ENCODE peak calls at places on chromosome 5, in six cellular contexts. One of them, this sample, is unnamed.

GRCh38 chr5:860506-861150 is 9.8 kb upstream of the ZDHHC11 start:
- DNase-seq in foreskin fibroblast: no peak
- DNase-seq in Peyer's patch: no peak
- DNase-seq in Panc1: no peak
- DNase-seq in cardiac fibroblast: no peak
- DNase-seq in breast epithelium: no peak
- DNase-seq in this sample: no peak

GRCh38 chr5:79756102-79756501 is 66.5 kb downstream of the CMYA5 start:
- DNase-seq in breast epithelium: no peak
- DNase-seq in Peyer's patch: no peak
- DNase-seq in Panc1: no peak
- DNase-seq in foreskin fibroblast: no peak
- DNase-seq in cardiac fibroblast: no peak
- DNase-seq in this sample: no peak

GRCh38 chr5:76074487-76074886 is 8.7 kb upstream of the SV2C start:
- DNase-seq in Panc1: peak
- DNase-seq in foreskin fibroblast: no peak
- DNase-seq in breast epithelium: no peak
- DNase-seq in cardiac fibroblast: no peak
- DNase-seq in Peyer's patch: no peak
- DNase-seq in this sample: no peak

GRCh38 chr5:105953616-105954015 is 1717.1 kb downstream of the EFNA5 start:
- DNase-seq in cardiac fibroblast: no peak
- DNase-seq in Panc1: no peak
- DNase-seq in Peyer's patch: no peak
- DNase-seq in foreskin fibroblast: no peak
- DNase-seq in breast epithelium: no peak
- DNase-seq in this sample: no peak

GRCh38 chr5:1718669-1719068 is 81.0 kb downstream of the MRPL36 start:
- DNase-seq in cardiac fibroblast: peak
- DNase-seq in breast epithelium: no peak
- DNase-seq in Panc1: no peak
- DNase-seq in Peyer's patch: no peak
- DNase-seq in foreskin fibroblast: no peak
- DNase-seq in this sample: no peak

GRCh38 chr5:59173568-59173967 is 590.7 kb downstream of the RAB3C start:
- DNase-seq in Panc1: no peak
- DNase-seq in foreskin fibroblast: peak
- DNase-seq in breast epithelium: no peak
- DNase-seq in Peyer's patch: no peak
- DNase-seq in cardiac fibroblast: peak
- DNase-seq in this sample: no peak

GRCh38 chr5:31854181-31854624 is 215.3 kb downstream of the PDZD2 start:
- DNase-seq in breast epithelium: peak
- DNase-seq in cardiac fibroblast: peak
- DNase-seq in Panc1: no peak
- DNase-seq in foreskin fibroblast: no peak
- DNase-seq in Peyer's patch: no peak
- DNase-seq in this sample: peak

GRCh38 chr5:97088774-97089148 is 53.6 kb downstream of the LIX1 start:
- DNase-seq in cardiac fibroblast: no peak
- DNase-seq in Panc1: no peak
- DNase-seq in breast epithelium: no peak
- DNase-seq in Peyer's patch: no peak
- DNase-seq in foreskin fibroblast: no peak
- DNase-seq in this sample: no peak

GRCh38 chr5:94778299-94778698 is 159.8 kb downstream of the SLF1 start:
- DNase-seq in Panc1: no peak
- DNase-seq in Peyer's patch: no peak
- DNase-seq in foreskin fibroblast: no peak
- DNase-seq in cardiac fibroblast: no peak
- DNase-seq in breast epithelium: no peak
- DNase-seq in this sample: no peak

GRCh38 chr5:78537821-78538220 is 110.8 kb downstream of the LHFPL2 start:
- DNase-seq in cardiac fibroblast: peak
- DNase-seq in Peyer's patch: no peak
- DNase-seq in foreskin fibroblast: peak
- DNase-seq in breast epithelium: no peak
- DNase-seq in Panc1: no peak
- DNase-seq in this sample: no peak

GRCh38 chr5:150155258-150156032 is at the start of gene PDGFRB:
- DNase-seq in Peyer's patch: peak
- DNase-seq in breast epithelium: peak
- DNase-seq in foreskin fibroblast: peak
- DNase-seq in Panc1: no peak
- DNase-seq in cardiac fibroblast: peak
- DNase-seq in this sample: peak

GRCh38 chr5:174829511-174829864 is 105.1 kb downstream of the MSX2 start:
- DNase-seq in Panc1: no peak
- DNase-seq in foreskin fibroblast: no peak
- DNase-seq in Peyer's patch: no peak
- DNase-seq in breast epithelium: no peak
- DNase-seq in cardiac fibroblast: no peak
- DNase-seq in this sample: no peak

GRCh38 chr5:128290152-128290858 is 206.7 kb downstream of the SLC12A2 start:
- DNase-seq in breast epithelium: no peak
- DNase-seq in Panc1: no peak
- DNase-seq in foreskin fibroblast: no peak
- DNase-seq in Peyer's patch: no peak
- DNase-seq in cardiac fibroblast: peak
- DNase-seq in this sample: peak

GRCh38 chr5:157109744-157110143 is 900 bp upstream of the HAVCR2 start:
- DNase-seq in Panc1: no peak
- DNase-seq in breast epithelium: no peak
- DNase-seq in foreskin fibroblast: no peak
- DNase-seq in cardiac fibroblast: no peak
- DNase-seq in Peyer's patch: peak
- DNase-seq in this sample: no peak

GRCh38 chr5:141692919-141693848 is 11.2 kb upstream of the ARAP3 start:
- DNase-seq in Panc1: no peak
- DNase-seq in cardiac fibroblast: no peak
- DNase-seq in Peyer's patch: peak
- DNase-seq in breast epithelium: no peak
- DNase-seq in foreskin fibroblast: no peak
- DNase-seq in this sample: no peak

GRCh38 chr5:133227897-133228296 is 176.1 kb downstream of the HSPA4 start:
- DNase-seq in Peyer's patch: no peak
- DNase-seq in breast epithelium: no peak
- DNase-seq in foreskin fibroblast: no peak
- DNase-seq in cardiac fibroblast: no peak
- DNase-seq in Panc1: no peak
- DNase-seq in this sample: no peak

GRCh38 chr5:78717674-78718073 is 69.1 kb upstream of the LHFPL2 start:
- DNase-seq in Panc1: no peak
- DNase-seq in foreskin fibroblast: no peak
- DNase-seq in Peyer's patch: no peak
- DNase-seq in cardiac fibroblast: no peak
- DNase-seq in breast epithelium: no peak
- DNase-seq in this sample: no peak

GRCh38 chr5:122195784-122196394 is 66.5 kb downstream of the ZNF474 start:
- DNase-seq in foreskin fibroblast: no peak
- DNase-seq in Peyer's patch: no peak
- DNase-seq in cardiac fibroblast: peak
- DNase-seq in breast epithelium: no peak
- DNase-seq in Panc1: peak
- DNase-seq in this sample: peak

GRCh38 chr5:33890633-33891032 is 1.2 kb downstream of the ADAMTS12 start:
- DNase-seq in Panc1: no peak
- DNase-seq in breast epithelium: no peak
- DNase-seq in Peyer's patch: no peak
- DNase-seq in cardiac fibroblast: peak
- DNase-seq in foreskin fibroblast: peak
- DNase-seq in this sample: no peak
- H3K4me3 ChIP-seq in Panc1: no peak
- H3K4me3 ChIP-seq in breast epithelium: peak
- H3K4me3 ChIP-seq in Peyer's patch: peak
- H3K4me3 ChIP-seq in cardiac fibroblast: peak
- H3K4me3 ChIP-seq in foreskin fibroblast: peak
- H3K4me3 ChIP-seq in this sample: peak

GRCh38 chr5:123511648-123512605 is at the start of gene CSNK1G3:
- DNase-seq in breast epithelium: peak
- DNase-seq in Peyer's patch: peak
- DNase-seq in foreskin fibroblast: peak
- DNase-seq in cardiac fibroblast: peak
- DNase-seq in Panc1: peak
- DNase-seq in this sample: peak
- TF ChIP-seq CTCF in breast epithelium: no peak
- TF ChIP-seq CTCF in Peyer's patch: no peak
- TF ChIP-seq CTCF in foreskin fibroblast: no peak
- TF ChIP-seq CTCF in cardiac fibroblast: no peak
- TF ChIP-seq CTCF in Panc1: no peak
- TF ChIP-seq CTCF in this sample: no peak

GRCh38 chr5:14143509-14143842 is 334 bp downstream of the TRIO start:
- DNase-seq in Panc1: no peak
- DNase-seq in breast epithelium: no peak
- DNase-seq in cardiac fibroblast: no peak
- DNase-seq in Peyer's patch: no peak
- DNase-seq in foreskin fibroblast: peak
- DNase-seq in this sample: no peak

GRCh38 chr5:14145356-14146334 is 2.5 kb downstream of the TRIO start:
- DNase-seq in Panc1: no peak
- DNase-seq in Peyer's patch: no peak
- DNase-seq in foreskin fibroblast: no peak
- DNase-seq in breast epithelium: no peak
- DNase-seq in cardiac fibroblast: peak
- DNase-seq in this sample: peak

GRCh38 chr5:14143843-14144585 is 872 bp downstream of the TRIO start:
- DNase-seq in Peyer's patch: peak
- DNase-seq in Panc1: no peak
- DNase-seq in foreskin fibroblast: peak
- DNase-seq in cardiac fibroblast: peak
- DNase-seq in breast epithelium: peak
- DNase-seq in this sample: no peak

GRCh38 chr5:14142856-14143508 is at the start of gene TRIO:
- DNase-seq in foreskin fibroblast: peak
- DNase-seq in Panc1: no peak
- DNase-seq in breast epithelium: peak
- DNase-seq in Peyer's patch: peak
- DNase-seq in cardiac fibroblast: peak
- DNase-seq in this sample: peak

GRCh38 chr5:14144586-14145355 is 1.6 kb downstream of the TRIO start:
- DNase-seq in cardiac fibroblast: peak
- DNase-seq in Panc1: no peak
- DNase-seq in Peyer's patch: peak
- DNase-seq in breast epithelium: peak
- DNase-seq in foreskin fibroblast: peak
- DNase-seq in this sample: no peak
- H3K4me3 ChIP-seq in cardiac fibroblast: peak
- H3K4me3 ChIP-seq in Panc1: peak
- H3K4me3 ChIP-seq in Peyer's patch: peak
- H3K4me3 ChIP-seq in breast epithelium: peak
- H3K4me3 ChIP-seq in foreskin fibroblast: peak
- H3K4me3 ChIP-seq in this sample: peak

DNA sequence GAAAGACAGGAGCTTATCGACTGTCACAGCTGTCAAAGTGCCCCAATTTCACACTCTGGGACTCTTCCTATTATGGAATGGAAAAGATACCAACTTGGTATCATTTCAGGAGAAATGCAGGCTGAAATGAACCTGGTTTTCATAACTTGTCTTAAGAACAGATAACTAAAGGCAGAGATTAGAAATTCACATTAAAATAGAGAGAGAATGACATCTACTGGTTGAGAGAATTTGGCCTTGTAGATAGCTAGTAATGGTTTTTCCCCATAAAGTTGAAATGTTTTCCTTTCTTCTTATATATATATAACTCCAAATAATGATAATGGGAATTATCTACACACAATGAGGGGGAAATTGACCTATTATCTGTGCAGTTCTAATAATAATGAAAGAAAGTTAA is 600.2 kb upstream of the CCNG1 start:
- DNase-seq in Panc1: no peak
- DNase-seq in cardiac fibroblast: no peak
- DNase-seq in Peyer's patch: no peak
- DNase-seq in foreskin fibroblast: no peak
- DNase-seq in breast epithelium: no peak
- DNase-seq in this sample: no peak
- TF ChIP-seq CTCF in Panc1: no peak
- TF ChIP-seq CTCF in cardiac fibroblast: no peak
- TF ChIP-seq CTCF in Peyer's patch: no peak
- TF ChIP-seq CTCF in foreskin fibroblast: no peak
- TF ChIP-seq CTCF in breast epithelium: no peak
- TF ChIP-seq CTCF in this sample: no peak

DNA sequence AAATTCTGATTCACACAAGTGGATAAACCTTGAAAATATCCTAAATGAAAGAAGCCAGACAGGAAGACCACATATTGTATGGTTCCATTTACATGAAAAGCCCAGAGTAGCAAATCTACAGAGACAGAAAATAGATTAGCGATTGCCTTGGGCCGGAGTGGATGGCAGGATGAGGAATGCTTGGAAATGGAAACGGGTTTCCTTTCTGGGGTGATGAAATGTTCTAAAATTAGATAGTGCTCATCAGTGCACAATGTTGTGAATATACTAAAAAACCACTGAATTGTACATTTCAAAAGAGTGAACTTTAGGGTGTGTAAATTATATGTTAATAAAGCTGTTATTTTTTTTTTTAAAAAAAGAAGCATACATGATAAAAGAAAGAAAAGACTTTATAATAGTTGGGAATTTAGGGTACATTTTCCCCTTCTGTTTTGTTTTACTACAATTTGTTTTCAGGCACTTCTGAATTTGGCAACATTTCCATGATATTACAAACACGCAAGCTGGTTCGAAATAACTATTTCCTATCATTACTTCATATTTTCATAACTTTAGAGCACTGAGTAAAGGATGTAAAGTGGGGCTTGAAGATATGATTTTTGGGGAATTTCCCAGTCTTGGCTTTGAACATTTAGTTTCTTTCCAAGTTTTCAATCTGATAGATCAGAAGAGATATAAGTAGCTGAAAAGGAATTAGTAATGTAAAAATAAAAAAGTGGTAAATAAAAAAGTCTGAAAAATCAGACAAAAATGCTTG is 23.9 kb downstream of the SLC35A4 start:
- DNase-seq in foreskin fibroblast: no peak
- DNase-seq in cardiac fibroblast: peak
- DNase-seq in Peyer's patch: no peak
- DNase-seq in breast epithelium: no peak
- DNase-seq in Panc1: no peak
- DNase-seq in this sample: no peak
- H3K4me3 ChIP-seq in foreskin fibroblast: no peak
- H3K4me3 ChIP-seq in cardiac fibroblast: no peak
- H3K4me3 ChIP-seq in Peyer's patch: no peak
- H3K4me3 ChIP-seq in breast epithelium: no peak
- H3K4me3 ChIP-seq in Panc1: no peak
- H3K4me3 ChIP-seq in this sample: no peak

DNA sequence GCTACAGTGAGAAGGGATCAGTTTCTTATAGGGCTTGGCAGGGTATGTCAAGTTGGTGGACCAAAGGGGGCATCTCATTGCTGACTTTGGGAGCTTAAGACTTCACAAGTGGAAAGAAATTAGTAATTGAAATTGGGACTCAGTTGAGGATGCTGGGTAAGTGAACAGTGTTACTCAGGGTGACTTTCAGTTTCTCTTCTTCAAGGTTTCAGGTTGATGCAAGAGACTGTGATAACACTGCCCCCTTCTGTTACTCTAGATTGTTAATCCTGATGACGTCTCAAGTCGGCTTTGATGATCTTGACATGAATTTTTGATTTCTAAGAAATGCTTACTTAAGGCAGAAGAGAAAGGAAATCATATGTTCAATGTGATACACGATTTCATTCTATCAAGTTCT is 21.3 kb downstream of the KCTD16 start:
- DNase-seq in Panc1: no peak
- DNase-seq in breast epithelium: no peak
- DNase-seq in Peyer's patch: no peak
- DNase-seq in foreskin fibroblast: peak
- DNase-seq in cardiac fibroblast: peak
- DNase-seq in this sample: no peak
- TF ChIP-seq CTCF in Panc1: peak
- TF ChIP-seq CTCF in breast epithelium: no peak
- TF ChIP-seq CTCF in Peyer's patch: peak
- TF ChIP-seq CTCF in foreskin fibroblast: peak
- TF ChIP-seq CTCF in cardiac fibroblast: peak
- TF ChIP-seq CTCF in this sample: peak

This sample was measured in astrocyte of the cerebellum.